ENCODE peak calls at places on chromosome 5, in seven cellular contexts. One of them, this sample, is unnamed.
A peak's percentile ranks its signal among the peaks of the same experiment; 100 is the strongest.

GRCh38 chr5:6721442-6721841 is 8.2 kb downstream of the TENT4A start:
- DNase-seq in tibial nerve: no peak
- DNase-seq in aorta: no peak
- DNase-seq in ovary: peak; percentile 51
- DNase-seq in iPS DF 6.9: no peak
- DNase-seq in heart left ventricle: no peak
- DNase-seq in CD4-positive, alpha-beta T cell: no peak
- DNase-seq in this sample: no peak

GRCh38 chr5:53327811-53328331 is 152.6 kb upstream of the FST start:
- DNase-seq in iPS DF 6.9: no peak
- DNase-seq in aorta: no peak
- DNase-seq in CD4-positive, alpha-beta T cell: no peak
- DNase-seq in heart left ventricle: no peak
- DNase-seq in tibial nerve: no peak
- DNase-seq in ovary: no peak
- DNase-seq in this sample: no peak

GRCh38 chr5:81393783-81394718 is at the start of gene ACOT12:
- DNase-seq in ovary: peak; percentile 46
- DNase-seq in tibial nerve: no peak
- DNase-seq in aorta: no peak
- DNase-seq in iPS DF 6.9: peak; percentile 18
- DNase-seq in CD4-positive, alpha-beta T cell: no peak
- DNase-seq in heart left ventricle: no peak
- DNase-seq in this sample: no peak

GRCh38 chr5:8327016-8327415 is 458.1 kb downstream of the MTRR start:
- DNase-seq in ovary: no peak
- DNase-seq in CD4-positive, alpha-beta T cell: no peak
- DNase-seq in iPS DF 6.9: no peak
- DNase-seq in aorta: no peak
- DNase-seq in tibial nerve: no peak
- DNase-seq in heart left ventricle: no peak
- DNase-seq in this sample: no peak

GRCh38 chr5:125399885-125400284 is 653.4 kb upstream of the ZNF608 start:
- DNase-seq in iPS DF 6.9: no peak
- DNase-seq in ovary: no peak
- DNase-seq in heart left ventricle: no peak
- DNase-seq in CD4-positive, alpha-beta T cell: no peak
- DNase-seq in aorta: no peak
- DNase-seq in tibial nerve: no peak
- DNase-seq in this sample: no peak

GRCh38 chr5:168106008-168106761 is 185.3 kb upstream of the WWC1 start:
- DNase-seq in heart left ventricle: no peak
- DNase-seq in iPS DF 6.9: no peak
- DNase-seq in tibial nerve: no peak
- DNase-seq in ovary: no peak
- DNase-seq in aorta: no peak
- DNase-seq in CD4-positive, alpha-beta T cell: no peak
- DNase-seq in this sample: no peak

GRCh38 chr5:154238776-154239481 is 48.4 kb downstream of the GALNT10 start:
- DNase-seq in iPS DF 6.9: no peak
- DNase-seq in heart left ventricle: no peak
- DNase-seq in tibial nerve: no peak
- DNase-seq in ovary: no peak
- DNase-seq in CD4-positive, alpha-beta T cell: no peak
- DNase-seq in aorta: no peak
- DNase-seq in this sample: no peak

GRCh38 chr5:683619-684481 is 9.3 kb downstream of the TPPP start:
- DNase-seq in iPS DF 6.9: no peak
- DNase-seq in aorta: peak; percentile 40
- DNase-seq in tibial nerve: no peak
- DNase-seq in ovary: no peak
- DNase-seq in heart left ventricle: no peak
- DNase-seq in CD4-positive, alpha-beta T cell: peak; percentile 24
- DNase-seq in this sample: no peak

GRCh38 chr5:127697894-127698600 is 5.1 kb upstream of the CCDC192 start:
- DNase-seq in tibial nerve: no peak
- DNase-seq in iPS DF 6.9: no peak
- DNase-seq in ovary: no peak
- DNase-seq in CD4-positive, alpha-beta T cell: no peak
- DNase-seq in aorta: no peak
- DNase-seq in heart left ventricle: no peak
- DNase-seq in this sample: no peak

GRCh38 chr5:166535641-166536040 is 1755.8 kb upstream of the WWC1 start:
- DNase-seq in CD4-positive, alpha-beta T cell: no peak
- DNase-seq in aorta: no peak
- DNase-seq in iPS DF 6.9: no peak
- DNase-seq in ovary: no peak
- DNase-seq in tibial nerve: no peak
- DNase-seq in heart left ventricle: no peak
- DNase-seq in this sample: no peak

GRCh38 chr5:25544652-25545249 is 900.0 kb upstream of the CDH10 start:
- DNase-seq in ovary: no peak
- DNase-seq in tibial nerve: no peak
- DNase-seq in aorta: no peak
- DNase-seq in iPS DF 6.9: peak; percentile 55
- DNase-seq in heart left ventricle: no peak
- DNase-seq in CD4-positive, alpha-beta T cell: no peak
- DNase-seq in this sample: no peak

GRCh38 chr5:57382665-57383064 is 99.9 kb downstream of the ACTBL2 start:
- DNase-seq in iPS DF 6.9: no peak
- DNase-seq in heart left ventricle: no peak
- DNase-seq in aorta: no peak
- DNase-seq in tibial nerve: no peak
- DNase-seq in CD4-positive, alpha-beta T cell: no peak
- DNase-seq in ovary: no peak
- DNase-seq in this sample: no peak

GRCh38 chr5:159616967-159617366 is 286.7 kb upstream of the IL12B start:
- DNase-seq in tibial nerve: no peak
- DNase-seq in iPS DF 6.9: no peak
- DNase-seq in CD4-positive, alpha-beta T cell: no peak
- DNase-seq in heart left ventricle: no peak
- DNase-seq in aorta: no peak
- DNase-seq in ovary: no peak
- DNase-seq in this sample: no peak

GRCh38 chr5:79552984-79553383 is 39.0 kb upstream of the HOMER1 start:
- DNase-seq in tibial nerve: no peak
- DNase-seq in aorta: no peak
- DNase-seq in ovary: no peak
- DNase-seq in iPS DF 6.9: no peak
- DNase-seq in heart left ventricle: no peak
- DNase-seq in CD4-positive, alpha-beta T cell: no peak
- DNase-seq in this sample: no peak

GRCh38 chr5:132435891-132436290 is 54.7 kb downstream of the IRF1 start:
- DNase-seq in ovary: no peak
- DNase-seq in aorta: no peak
- DNase-seq in CD4-positive, alpha-beta T cell: no peak
- DNase-seq in heart left ventricle: no peak
- DNase-seq in tibial nerve: no peak
- DNase-seq in iPS DF 6.9: no peak
- DNase-seq in this sample: no peak

GRCh38 chr5:115838885-115839518 is 2.4 kb downstream of the ATG12 start:
- DNase-seq in iPS DF 6.9: no peak
- DNase-seq in aorta: no peak
- DNase-seq in ovary: no peak
- DNase-seq in CD4-positive, alpha-beta T cell: no peak
- DNase-seq in heart left ventricle: no peak
- DNase-seq in tibial nerve: no peak
- DNase-seq in this sample: no peak

GRCh38 chr5:135064235-135064570 is 30.2 kb upstream of the PITX1 start:
- DNase-seq in CD4-positive, alpha-beta T cell: no peak
- DNase-seq in aorta: no peak
- DNase-seq in ovary: no peak
- DNase-seq in tibial nerve: no peak
- DNase-seq in iPS DF 6.9: no peak
- DNase-seq in heart left ventricle: no peak
- DNase-seq in this sample: no peak

GRCh38 chr5:36641416-36641815 is 35.0 kb downstream of the SLC1A3 start:
- DNase-seq in iPS DF 6.9: no peak
- DNase-seq in aorta: no peak
- DNase-seq in ovary: no peak
- DNase-seq in CD4-positive, alpha-beta T cell: no peak
- DNase-seq in tibial nerve: no peak
- DNase-seq in heart left ventricle: no peak
- DNase-seq in this sample: no peak

GRCh38 chr5:106637275-106637674 is 1033.5 kb downstream of the EFNA5 start:
- DNase-seq in iPS DF 6.9: no peak
- DNase-seq in heart left ventricle: no peak
- DNase-seq in ovary: no peak
- DNase-seq in CD4-positive, alpha-beta T cell: no peak
- DNase-seq in tibial nerve: no peak
- DNase-seq in aorta: no peak
- DNase-seq in this sample: no peak

GRCh38 chr5:5572010-5572982 is 149.8 kb downstream of the ICE1 start:
- DNase-seq in heart left ventricle: peak; percentile 60
- DNase-seq in CD4-positive, alpha-beta T cell: no peak
- DNase-seq in tibial nerve: peak; percentile 19
- DNase-seq in iPS DF 6.9: no peak
- DNase-seq in aorta: peak; percentile 84
- DNase-seq in ovary: peak; percentile 40
- DNase-seq in this sample: no peak

GRCh38 chr5:5570646-5571045 is 148.2 kb downstream of the ICE1 start:
- DNase-seq in ovary: no peak
- DNase-seq in iPS DF 6.9: no peak
- DNase-seq in tibial nerve: no peak
- DNase-seq in heart left ventricle: no peak
- DNase-seq in CD4-positive, alpha-beta T cell: no peak
- DNase-seq in aorta: no peak
- DNase-seq in this sample: no peak

GRCh38 chr5:5573798-5574380 is 151.4 kb downstream of the ICE1 start:
- DNase-seq in CD4-positive, alpha-beta T cell: no peak
- DNase-seq in tibial nerve: no peak
- DNase-seq in iPS DF 6.9: no peak
- DNase-seq in heart left ventricle: no peak
- DNase-seq in ovary: no peak
- DNase-seq in aorta: no peak
- DNase-seq in this sample: no peak

GRCh38 chr5:5575461-5575860 is 153.0 kb downstream of the ICE1 start:
- DNase-seq in CD4-positive, alpha-beta T cell: no peak
- DNase-seq in tibial nerve: no peak
- DNase-seq in aorta: no peak
- DNase-seq in iPS DF 6.9: no peak
- DNase-seq in ovary: no peak
- DNase-seq in heart left ventricle: no peak
- DNase-seq in this sample: no peak

GRCh38 chr5:5572983-5573797 is 150.7 kb downstream of the ICE1 start:
- DNase-seq in heart left ventricle: peak; percentile 61
- DNase-seq in tibial nerve: no peak
- DNase-seq in aorta: no peak
- DNase-seq in ovary: no peak
- DNase-seq in CD4-positive, alpha-beta T cell: no peak
- DNase-seq in iPS DF 6.9: no peak
- DNase-seq in this sample: no peak
- H3K9me3 ChIP-seq in heart left ventricle: no peaks in the 10 kb centered on the region
- H3K9me3 ChIP-seq in tibial nerve: no peaks in the 10 kb centered on the region
- H3K9me3 ChIP-seq in aorta: no peaks in the 10 kb centered on the region
- H3K9me3 ChIP-seq in ovary: no peaks in the 10 kb centered on the region
- H3K9me3 ChIP-seq in CD4-positive, alpha-beta T cell: no peaks in the 10 kb centered on the region
- H3K9me3 ChIP-seq in iPS DF 6.9: no peaks in the 10 kb centered on the region
- H3K9me3 ChIP-seq in this sample: no peaks in the 10 kb centered on the region

DNA sequence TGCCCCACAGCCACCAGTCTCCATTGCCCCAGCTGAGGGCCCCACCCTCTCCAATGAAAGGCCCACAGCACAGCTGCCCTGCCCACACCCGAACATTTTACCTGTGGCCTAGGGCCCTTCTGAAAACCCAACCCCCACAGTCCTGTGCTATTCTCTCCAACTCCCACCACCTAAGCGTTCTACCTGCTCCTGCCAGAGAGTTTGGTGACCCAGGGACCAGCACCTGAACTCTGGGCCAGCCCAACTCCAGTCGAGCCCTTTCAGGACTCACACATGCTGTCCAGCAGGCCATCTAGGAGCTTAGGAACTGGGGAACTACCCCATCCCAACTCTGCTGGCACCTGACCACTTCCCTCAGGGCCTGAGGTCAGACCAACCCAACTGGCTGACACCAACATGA is 562.3 kb downstream of the DNAH5 start:
- DNase-seq in heart left ventricle: no peak
- DNase-seq in iPS DF 6.9: no peak
- DNase-seq in tibial nerve: no peak
- DNase-seq in CD4-positive, alpha-beta T cell: no peak
- DNase-seq in ovary: no peak
- DNase-seq in aorta: no peak
- DNase-seq in this sample: no peak
- H3K9me3 ChIP-seq in heart left ventricle: no peaks in the 10 kb centered on the region
- H3K9me3 ChIP-seq in iPS DF 6.9: no peaks in the 10 kb centered on the region
- H3K9me3 ChIP-seq in tibial nerve: peaks cover 31% of the 10 kb centered on the region
- H3K9me3 ChIP-seq in CD4-positive, alpha-beta T cell: peaks cover 6% of the 10 kb centered on the region
- H3K9me3 ChIP-seq in ovary: no peaks in the 10 kb centered on the region
- H3K9me3 ChIP-seq in aorta: no peaks in the 10 kb centered on the region
- H3K9me3 ChIP-seq in this sample: no peaks in the 10 kb centered on the region

DNA sequence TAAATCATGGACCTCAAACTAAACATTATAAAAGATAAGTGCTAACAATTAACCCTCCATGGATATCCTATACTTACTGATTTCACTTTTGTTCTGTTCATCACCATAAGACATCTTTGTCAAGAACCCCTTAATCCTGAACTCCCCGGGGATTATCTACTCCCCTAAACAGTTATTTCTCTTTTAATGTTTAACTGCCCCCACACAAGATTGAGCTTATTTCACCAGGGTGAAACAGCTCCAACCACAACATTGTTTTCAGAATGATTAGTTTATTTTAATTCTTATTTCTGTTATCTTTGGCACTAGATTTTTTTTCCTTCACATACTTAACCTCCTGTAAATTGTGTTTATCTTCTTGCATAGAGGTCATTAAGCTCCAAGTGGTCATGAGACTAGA is 103.2 kb upstream of the HCN1 start:
- DNase-seq in CD4-positive, alpha-beta T cell: no peak
- DNase-seq in ovary: no peak
- DNase-seq in tibial nerve: no peak
- DNase-seq in heart left ventricle: no peak
- DNase-seq in iPS DF 6.9: no peak
- DNase-seq in aorta: no peak
- DNase-seq in this sample: no peak
- H3K9me3 ChIP-seq in CD4-positive, alpha-beta T cell: peaks cover 21% of the 10 kb centered on the region
- H3K9me3 ChIP-seq in ovary: peaks cover 7% of the 10 kb centered on the region
- H3K9me3 ChIP-seq in tibial nerve: peaks cover 32% of the 10 kb centered on the region
- H3K9me3 ChIP-seq in heart left ventricle: no peaks in the 10 kb centered on the region
- H3K9me3 ChIP-seq in iPS DF 6.9: no peaks in the 10 kb centered on the region
- H3K9me3 ChIP-seq in aorta: no peaks in the 10 kb centered on the region
- H3K9me3 ChIP-seq in this sample: no peaks in the 10 kb centered on the region

DNA sequence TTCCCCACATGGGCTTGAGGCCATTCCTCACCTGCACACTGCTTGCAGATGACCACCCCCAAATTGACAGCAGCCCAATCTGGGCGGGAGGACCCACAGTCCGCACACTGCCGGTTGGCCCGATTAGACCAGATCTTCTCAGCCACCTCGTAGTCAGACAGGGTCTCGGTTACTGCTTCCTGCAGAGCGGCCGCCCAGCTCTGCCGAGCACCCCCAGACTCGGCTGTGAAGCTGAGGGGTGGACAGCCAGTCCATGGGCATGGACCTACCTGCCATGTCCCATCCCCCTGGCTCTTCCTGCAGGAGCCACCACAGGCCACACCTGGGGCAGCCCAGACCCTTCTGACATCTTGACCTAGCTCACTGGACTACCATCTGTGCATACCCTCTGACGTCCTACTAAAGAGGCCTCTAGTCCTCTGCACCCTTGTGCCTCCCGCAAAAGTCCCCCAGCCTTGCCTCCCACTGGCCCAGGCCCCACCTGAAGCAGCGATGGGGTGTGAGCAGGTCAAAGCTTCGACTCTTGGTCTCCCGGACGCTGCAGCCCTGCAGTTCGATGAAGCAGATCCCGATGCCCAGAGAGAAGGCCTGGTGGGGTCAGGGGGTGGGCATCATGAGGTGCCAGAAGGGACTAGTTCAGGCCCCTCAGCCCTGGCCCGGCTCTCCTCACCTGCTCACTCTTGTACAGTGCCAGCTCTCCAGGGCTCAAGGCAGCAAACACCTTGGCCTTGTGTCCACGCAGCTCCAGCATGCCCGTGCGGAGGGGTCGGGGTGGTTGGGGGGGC is 9.8 kb downstream of the ARAP3 start:
- DNase-seq in heart left ventricle: no peak
- DNase-seq in tibial nerve: no peak
- DNase-seq in aorta: no peak
- DNase-seq in ovary: no peak
- DNase-seq in CD4-positive, alpha-beta T cell: no peak
- DNase-seq in iPS DF 6.9: no peak
- DNase-seq in this sample: no peak
- H3K9me3 ChIP-seq in heart left ventricle: no peaks in the 10 kb centered on the region
- H3K9me3 ChIP-seq in tibial nerve: no peaks in the 10 kb centered on the region
- H3K9me3 ChIP-seq in aorta: no peaks in the 10 kb centered on the region
- H3K9me3 ChIP-seq in ovary: no peaks in the 10 kb centered on the region
- H3K9me3 ChIP-seq in CD4-positive, alpha-beta T cell: no peaks in the 10 kb centered on the region
- H3K9me3 ChIP-seq in iPS DF 6.9: no peaks in the 10 kb centered on the region
- H3K9me3 ChIP-seq in this sample: no peaks in the 10 kb centered on the region